ENCODE peak calls at places on chromosome 11, in five cellular contexts. E is dorsolateral prefrontal cortex, W is H9, G is cardiac fibroblast, A is K562. O is an unnamed sample.

GRCh38 chr11:12840871-12841516 is 166.8 kb downstream of the TEAD1 start:
- DNase-seq in E (no peak), W (no peak), G (no peak), A (no peak), O (no peak)

GRCh38 chr11:66324626-66325025 is 7.8 kb upstream of the CD248 start:
- DNase-seq in E (no peak), W (no peak), G (peak; percentile 59), A (no peak), O (no peak)

GRCh38 chr11:28615542-28615941 is 507.4 kb downstream of the METTL15 start:
- DNase-seq in E (no peak), W (no peak), G (peak; percentile 2), A (no peak), O (no peak)

GRCh38 chr11:36540998-36541397 is 26.8 kb upstream of the RAG1 start:
- DNase-seq in E (peak; percentile 43), W (peak; percentile 64), G (peak; percentile 48), A (no peak), O (no peak)

GRCh38 chr11:88012456-88012855 is 162.8 kb downstream of the RAB38 start:
- DNase-seq in E (no peak), W (no peak), G (no peak), A (no peak), O (no peak)

GRCh38 chr11:93085097-93085496 is 112.7 kb downstream of the SLC36A4 start:
- DNase-seq in E (no peak), W (no peak), G (no peak), A (no peak), O (no peak)

GRCh38 chr11:48001438-48002021 is 21.2 kb downstream of the PTPRJ start:
- DNase-seq in E (no peak), W (no peak), G (peak; percentile 75), A (no peak), O (no peak)

GRCh38 chr11:91081440-91082088 is 858.7 kb upstream of the CHORDC1 start:
- DNase-seq in E (no peak), W (no peak), G (peak; percentile 56), A (no peak), O (no peak)

GRCh38 chr11:69541501-69542313 is 60.2 kb downstream of the LINC01488 start:
- DNase-seq in E (no peak), W (no peak), G (peak; percentile 6), A (no peak), O (no peak)

GRCh38 chr11:120637131-120637530 is 125.6 kb downstream of the GRIK4 start:
- DNase-seq in E (no peak), W (no peak), G (no peak), A (no peak), O (no peak)

GRCh38 chr11:120815260-120816100 is 208.4 kb upstream of the TBCEL start:
- DNase-seq in E (no peak), W (peak; percentile 44), G (no peak), A (peak; percentile 17), O (no peak)

GRCh38 chr11:17915500-17916143 is 97.2 kb downstream of the SERGEF start:
- DNase-seq in E (no peak), W (no peak), G (no peak), A (no peak), O (no peak)

GRCh38 chr11:128394436-128395089 is 192.8 kb downstream of the ETS1 start:
- DNase-seq in E (no peak), W (no peak), G (peak; percentile 74), A (no peak), O (no peak)

GRCh38 chr11:102974552-102975280 is 19.2 kb upstream of the MMP13 start:
- DNase-seq in E (no peak), W (no peak), G (peak; percentile 46), A (no peak), O (no peak)

GRCh38 chr11:102279641-102280170 is 37.6 kb upstream of the BIRC3 start:
- DNase-seq in E (no peak), W (no peak), G (peak; percentile 75), A (no peak), O (no peak)

GRCh38 chr11:12077535-12078280 is 32.7 kb upstream of the MICAL2 start:
- DNase-seq in E (no peak), W (no peak), G (no peak), A (no peak), O (no peak)

GRCh38 chr11:109772846-109773400 is 320.3 kb upstream of the ZC3H12C start:
- DNase-seq in E (no peak), W (no peak), G (no peak), A (no peak), O (no peak)

GRCh38 chr11:34977039-34977906 is 60.9 kb downstream of the PDHX start:
- DNase-seq in E (no peak), W (no peak), G (peak; percentile 52), A (no peak), O (no peak)

O was measured in C1 segment of cervical spinal cord.